ENCODE peak calls at places on chromosomes 11 and 22, in four cellular contexts. C is CD8-positive, alpha-beta T cell; J is cardiac fibroblast; M is BJ. E is an unnamed sample.

GRCh38 chr11:109984634-109985289 is 108.4 kb upstream of the ZC3H12C start:
- DNase-seq in C (no peak), J (peak), M (no peak), E (no peak)

GRCh38 chr11:107040447-107041444 is 22.5 kb upstream of the GUCY1A2 start:
- DNase-seq in M (peak), C (no peak), J (peak), E (no peak)

GRCh38 chr11:83566948-83567347 is 280.8 kb upstream of the CCDC90B start:
- DNase-seq in C (no peak), J (peak), M (peak), E (peak)

GRCh38 chr11:106585061-106585460 is 433.2 kb downstream of the GUCY1A2 start:
- DNase-seq in C (no peak), M (no peak), J (peak), E (no peak)

GRCh38 chr11:88508808-88509581 is 171.5 kb upstream of the CTSC start:
- DNase-seq in C (peak), J (peak), M (no peak), E (no peak)

GRCh38 chr11:123561046-123561781 is 93.2 kb downstream of the SCN3B start:
- DNase-seq in C (no peak), J (peak), M (no peak), E (no peak)

GRCh38 chr11:123597859-123598258 is 56.6 kb downstream of the SCN3B start:
- DNase-seq in J (no peak), C (no peak), M (no peak), E (no peak)

GRCh38 chr11:3225826-3226750 is 6.1 kb downstream of the MRGPRE start:
- DNase-seq in M (no peak), J (no peak), C (no peak), E (no peak)

GRCh38 chr11:62710001-62710345 is 2.5 kb downstream of the GNG3 start:
- DNase-seq in C (peak), J (peak), M (no peak), E (no peak)

GRCh38 chr11:60937144-60937527 is 12.9 kb downstream of the TMEM132A start:
- DNase-seq in M (no peak), J (peak), C (no peak), E (no peak)

GRCh38 chr11:130609121-130610035 is 160.9 kb downstream of the ADAMTS15 start:
- DNase-seq in C (no peak), M (no peak), J (peak), E (no peak)

GRCh38 chr11:78651923-78652602 is 77.4 kb upstream of the NARS2 start:
- DNase-seq in J (no peak), M (no peak), C (no peak), E (no peak)

GRCh38 chr11:83724704-83725114 is 438.5 kb upstream of the CCDC90B start:
- DNase-seq in C (no peak), J (no peak), M (no peak), E (no peak)

GRCh38 chr22:38758276-38758945 is 2.6 kb upstream of the SUN2 start:
- DNase-seq in M (no peak), C (peak), J (no peak), E (no peak)

GRCh38 chr22:19103881-19104821 is 18.1 kb downstream of the DGCR2 start:
- DNase-seq in J (peak), M (no peak), C (no peak), E (no peak)

GRCh38 chr11:68988486-68988885 is 7.7 kb upstream of the MRGPRD start:
- DNase-seq in M (no peak), C (no peak), J (no peak), E (no peak)

GRCh38 chr22:19149047-19149883 is 827 bp downstream of the GSC2 start:
- DNase-seq in J (no peak), C (peak), M (no peak), E (no peak)

GRCh38 chr22:24146791-24147353 is 34.4 kb upstream of the SUSD2 start:
- DNase-seq in J (peak), M (no peak), C (no peak), E (peak)

GRCh38 chr22:37282385-37282677 is at the start of gene CYTH4:
- DNase-seq in J (peak), M (no peak), C (peak), E (no peak)

GRCh38 chr11:59426361-59427067 is at the start of gene OR5A2:
- DNase-seq in C (no peak), J (no peak), M (no peak), E (no peak)

GRCh38 chr11:47258317-47258902 is 614 bp downstream of the NR1H3 start:
- DNase-seq in C (no peak), M (no peak), J (no peak), E (no peak)
- H3K4me3 ChIP-seq in C (no peak), M (peak), J (peak), E (no peak)

GRCh38 chr11:45847908-45848316 is 637 bp downstream of the CRY2 start:
- DNase-seq in M (no peak), C (peak), J (peak), E (no peak)
- TF ChIP-seq CTCF in M (peak), C (no peak), J (peak), E (peak)

DNA sequence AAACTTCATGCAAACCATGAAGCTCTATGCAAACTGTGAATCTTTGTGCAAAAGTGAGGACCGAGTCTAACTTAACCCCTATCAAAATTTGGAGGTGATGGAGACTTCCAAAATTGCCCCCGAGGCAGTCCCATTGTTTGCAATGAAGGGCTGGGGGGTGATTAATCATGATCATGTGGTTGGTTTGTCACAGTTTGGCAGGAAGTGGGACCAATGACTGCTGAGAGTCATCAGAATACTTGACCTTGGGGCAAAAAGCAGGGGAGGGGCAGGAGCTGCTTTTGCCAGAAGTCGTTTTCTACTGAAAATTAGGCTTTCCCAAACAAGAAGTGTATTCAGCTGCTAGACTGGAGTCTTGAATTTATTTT is 23.2 kb downstream of the FZD4 start:
- DNase-seq in C (no peak), M (no peak), J (peak), E (no peak)
- H3K4me3 ChIP-seq in C (no peak), M (no peak), J (no peak), E (no peak)

GRCh38 chr11:66283461-66284105 is 5.4 kb downstream of the YIF1A start:
- DNase-seq in M (no peak), J (no peak), C (no peak), E (no peak)
- TF ChIP-seq CTCF in M (no peak), J (no peak), C (no peak), E (no peak)

DNA sequence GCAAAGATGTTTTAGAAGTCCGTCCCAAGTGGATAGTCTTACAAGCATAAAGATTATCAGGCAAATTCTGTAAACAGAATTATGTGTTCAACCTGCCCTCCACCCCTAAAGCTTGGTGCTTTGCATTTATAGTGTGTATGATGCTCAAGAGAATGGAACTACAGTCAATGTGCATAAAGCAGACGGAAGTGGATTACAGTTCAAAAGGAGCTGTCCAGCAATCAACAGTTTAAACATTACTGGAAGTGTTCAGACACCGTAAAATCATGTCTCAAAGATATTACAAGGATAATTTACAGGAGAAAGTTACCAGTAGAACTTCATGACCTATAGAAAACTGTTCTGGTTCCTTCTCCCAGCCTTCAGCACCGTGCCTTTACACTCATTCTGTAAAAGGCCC is 1.0 kb downstream of the RIC3 start:
- DNase-seq in C (no peak), J (peak), M (no peak), E (peak)
- H3K4me3 ChIP-seq in C (peak), J (no peak), M (no peak), E (no peak)

GRCh38 chr11:19659529-19659928 is 53.1 kb upstream of the NAV2 start:
- DNase-seq in C (no peak), J (no peak), M (no peak), E (no peak)

GRCh38 chr11:19656140-19656541 is 56.5 kb upstream of the NAV2 start:
- DNase-seq in J (no peak), C (no peak), M (no peak), E (no peak)

GRCh38 chr11:19660076-19660475 is 52.6 kb upstream of the NAV2 start:
- DNase-seq in M (no peak), J (peak), C (no peak), E (no peak)

GRCh38 chr11:19661827-19662226 is 50.8 kb upstream of the NAV2 start:
- DNase-seq in C (no peak), J (no peak), M (no peak), E (no peak)

DNA sequence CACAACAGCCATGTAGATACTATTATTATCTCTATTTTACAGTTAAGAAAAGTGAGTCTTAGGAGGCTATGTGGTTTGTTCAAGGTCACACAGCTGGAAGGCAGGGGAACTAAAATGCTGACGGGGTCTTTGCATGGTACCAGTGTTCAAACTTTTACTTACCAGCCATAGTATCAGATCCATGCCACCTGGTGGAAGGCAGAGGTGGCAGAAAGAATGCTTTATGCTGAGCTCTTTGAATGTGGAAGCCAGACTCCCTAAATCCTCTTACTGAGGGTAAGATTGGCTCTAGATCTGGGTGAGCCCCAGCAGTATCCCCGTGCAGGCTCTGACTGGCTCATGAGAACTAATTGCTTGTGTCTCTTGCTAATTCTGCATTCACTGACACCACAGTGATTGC is 54.3 kb upstream of the NAV2 start:
- DNase-seq in C (no peak), J (no peak), M (no peak), E (no peak)
- TF ChIP-seq CTCF in C (no peak), J (peak), M (peak), E (peak)

GRCh38 chr11:39220069-39220468 is 2239.4 kb downstream of the LRRC4C start:
- DNase-seq in C (no peak), J (no peak), M (no peak), E (no peak)
- H3K4me3 ChIP-seq in C (no peak), J (no peak), M (no peak), E (no peak)

GRCh38 chr22:42309865-42310264 is 39.4 kb upstream of the TCF20 start:
- DNase-seq in M (no peak), C (no peak), J (no peak), E (no peak)

GRCh38 chr22:42310301-42310981 is 40.0 kb upstream of the TCF20 start:
- DNase-seq in M (no peak), J (no peak), C (no peak), E (no peak)

GRCh38 chr22:42307806-42308563 is 37.5 kb upstream of the TCF20 start:
- DNase-seq in C (no peak), J (no peak), M (no peak), E (no peak)

GRCh38 chr22:42305967-42306366 is 35.5 kb upstream of the TCF20 start:
- DNase-seq in J (no peak), C (no peak), M (no peak), E (no peak)

GRCh38 chr22:42308887-42309468 is 38.5 kb upstream of the TCF20 start:
- DNase-seq in C (no peak), M (no peak), J (no peak), E (no peak)
- TF ChIP-seq CTCF in C (no peak), M (no peak), J (no peak), E (no peak)

E was measured in retinal pigment epithelial cell.